ENCODE peak calls at places on chromosomes 12 and 14, in six cellular contexts. M is IMR-90, G is A549, K is GM12878, J is HepG2, E is K562. A is an unnamed sample.
A peak's percentile ranks its signal among the peaks of the same experiment; 100 is the strongest.

GRCh38 chr12:4858385-4858784 is 51.3 kb upstream of the KCNA1 start:
- DNase-seq in M (no peak), G (no peak), K (no peak), J (peak; percentile 32), E (no peak), A (no peak)

GRCh38 chr14:67526181-67526580 is 6.9 kb upstream of the PLEKHH1 start:
- DNase-seq in M (no peak), G (no peak), K (no peak), J (no peak), E (no peak), A (no peak)

GRCh38 chr12:106019130-106019529 is 119.6 kb downstream of the NUAK1 start:
- DNase-seq in M (no peak), G (no peak), K (no peak), J (no peak), E (no peak), A (no peak)

GRCh38 chr14:103428732-103429556 is 43.7 kb downstream of the MARK3 start:
- DNase-seq in M (no peak), G (no peak), K (no peak), J (no peak), E (no peak), A (no peak)

GRCh38 chr12:77324763-77325468 is 259.5 kb upstream of the E2F7 start:
- DNase-seq in M (peak; percentile 61), G (peak; percentile 67), K (no peak), J (peak; percentile 33), E (peak; percentile 53), A (peak; percentile 86)

GRCh38 chr12:94149781-94150482 is 1.6 kb downstream of the PLXNC1 start:
- DNase-seq in M (no peak), G (no peak), K (no peak), J (no peak), E (no peak), A (no peak)

GRCh38 chr14:75422169-75422568 is 5.7 kb upstream of the JDP2 start:
- DNase-seq in M (peak; percentile 92), G (peak; percentile 52), K (no peak), J (peak; percentile 21), E (no peak), A (no peak)

GRCh38 chr12:29223936-29224921 is 75.2 kb downstream of the FAR2 start:
- DNase-seq in M (peak; percentile 14), G (no peak), K (no peak), J (no peak), E (no peak), A (no peak)

GRCh38 chr14:32329146-32329545 is at the start of gene AKAP6:
- DNase-seq in M (no peak), G (no peak), K (no peak), J (no peak), E (no peak), A (no peak)

GRCh38 chr12:96445743-96446655 is 43.4 kb upstream of the CFAP54 start:
- DNase-seq in M (peak; percentile 99), G (no peak), K (peak; percentile 53), J (no peak), E (peak; percentile 46), A (no peak)

GRCh38 chr12:57094194-57095160 is 5.6 kb downstream of the NAB2 start:
- DNase-seq in M (no peak), G (no peak), K (no peak), J (no peak), E (no peak), A (no peak)

GRCh38 chr14:91415794-91416743 is 1.6 kb downstream of the CCDC88C start:
- DNase-seq in M (no peak), G (no peak), K (peak; percentile 88), J (no peak), E (no peak), A (no peak)

GRCh38 chr14:91417134-91417982 is at the start of gene CCDC88C:
- DNase-seq in M (no peak), G (peak; percentile 66), K (no peak), J (peak; percentile 54), E (peak; percentile 85), A (peak; percentile 73)

GRCh38 chr14:91417983-91418386 is 365 bp upstream of the CCDC88C start:
- DNase-seq in M (no peak), G (peak; percentile 41), K (no peak), J (peak; percentile 39), E (peak; percentile 67), A (peak; percentile 62)

GRCh38 chr14:91418387-91419043 is 895 bp upstream of the CCDC88C start:
- DNase-seq in M (peak; percentile 17), G (peak; percentile 52), K (no peak), J (peak; percentile 38), E (peak; percentile 41), A (peak; percentile 66)

GRCh38 chr14:91416744-91417133 is 881 bp downstream of the CCDC88C start:
- DNase-seq in M (no peak), G (no peak), K (no peak), J (no peak), E (peak; percentile 25), A (no peak)
- TF ChIP-seq BHLHE40 in M (no peak), G (no peak), K (peak; percentile 5), J (no peak), E (no peak), A (no peak)

DNA sequence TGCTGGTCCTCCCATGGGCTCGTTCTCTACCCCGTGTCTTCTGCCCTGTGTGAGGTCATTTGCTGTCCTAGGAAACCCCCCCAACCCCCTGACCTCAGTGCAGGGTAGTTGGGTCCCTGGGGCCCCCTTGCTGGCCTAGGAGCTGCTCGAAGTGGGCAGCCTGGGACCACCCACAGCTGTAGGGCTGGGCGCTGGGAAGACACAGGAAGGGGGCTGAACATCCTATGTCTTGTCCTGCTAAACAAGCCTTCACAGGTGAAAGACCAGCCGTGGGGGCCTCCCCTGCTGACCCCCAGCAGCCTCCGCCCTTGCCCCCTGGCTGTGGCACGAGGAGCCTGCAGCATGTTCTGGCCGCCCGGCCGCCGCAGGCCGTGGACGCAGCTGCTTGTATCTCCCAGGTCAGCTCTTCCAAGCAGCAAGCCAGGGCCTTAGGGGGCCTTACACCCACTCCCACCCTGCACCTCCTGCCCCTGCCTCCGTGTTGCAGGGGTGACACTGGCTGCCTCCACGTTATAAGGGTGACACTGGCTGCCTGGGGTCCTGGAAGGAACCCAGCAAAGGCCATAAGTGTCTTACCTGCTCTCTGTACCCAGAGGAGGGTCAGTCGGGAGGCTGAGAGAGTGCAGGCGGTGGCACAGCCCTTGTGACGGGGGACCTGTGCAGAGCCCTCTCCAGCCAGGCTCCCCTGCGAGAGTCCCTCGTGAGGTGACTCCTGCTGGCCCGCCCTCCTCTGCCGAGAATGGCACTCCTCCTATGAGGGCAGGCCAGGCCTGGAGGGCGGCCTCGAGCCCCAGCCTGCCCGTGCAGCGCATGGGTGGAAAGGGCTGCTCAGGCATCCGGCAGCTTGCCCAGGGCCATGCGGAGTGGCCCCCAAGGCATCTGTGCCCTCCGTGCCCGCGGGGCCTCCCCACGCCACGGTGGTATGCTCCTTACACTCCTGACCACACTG is 11.5 kb upstream of the TEX22 start:
- DNase-seq in M (no peak), G (no peak), K (no peak), J (no peak), E (no peak), A (no peak)
- TF ChIP-seq BHLHE40 in M (no peak), G (no peak), K (no peak), J (no peak), E (no peak), A (no peak)

GRCh38 chr12:64522807-64523206 is 70.9 kb downstream of the TBK1 start:
- DNase-seq in M (peak; percentile 22), G (no peak), K (no peak), J (no peak), E (no peak), A (no peak)
- TF ChIP-seq BHLHE40 in M (no peak), G (no peak), K (no peak), J (no peak), E (no peak), A (no peak)

GRCh38 chr12:131454418-131455217 is 256.3 kb upstream of the SFSWAP start:
- DNase-seq in M (no peak), G (peak; percentile 87), K (no peak), J (peak; percentile 60), E (peak; percentile 73), A (peak; percentile 82)
- TF ChIP-seq BHLHE40 in M (no peak), G (no peak), K (no peak), J (no peak), E (peak; percentile 25), A (no peak)

GRCh38 chr12:80711866-80712265 is 4.4 kb downstream of the MYF6 start:
- DNase-seq in M (no peak), G (no peak), K (no peak), J (no peak), E (no peak), A (no peak)

GRCh38 chr12:80710727-80711066 is 3.3 kb downstream of the MYF6 start:
- DNase-seq in M (no peak), G (no peak), K (no peak), J (no peak), E (no peak), A (no peak)

GRCh38 chr12:80707830-80708534 is 548 bp downstream of the MYF6 start:
- DNase-seq in M (no peak), G (no peak), K (no peak), J (no peak), E (no peak), A (no peak)

GRCh38 chr12:80708535-80709328 is 1.3 kb downstream of the MYF6 start:
- DNase-seq in M (no peak), G (no peak), K (no peak), J (no peak), E (no peak), A (no peak)

DNA sequence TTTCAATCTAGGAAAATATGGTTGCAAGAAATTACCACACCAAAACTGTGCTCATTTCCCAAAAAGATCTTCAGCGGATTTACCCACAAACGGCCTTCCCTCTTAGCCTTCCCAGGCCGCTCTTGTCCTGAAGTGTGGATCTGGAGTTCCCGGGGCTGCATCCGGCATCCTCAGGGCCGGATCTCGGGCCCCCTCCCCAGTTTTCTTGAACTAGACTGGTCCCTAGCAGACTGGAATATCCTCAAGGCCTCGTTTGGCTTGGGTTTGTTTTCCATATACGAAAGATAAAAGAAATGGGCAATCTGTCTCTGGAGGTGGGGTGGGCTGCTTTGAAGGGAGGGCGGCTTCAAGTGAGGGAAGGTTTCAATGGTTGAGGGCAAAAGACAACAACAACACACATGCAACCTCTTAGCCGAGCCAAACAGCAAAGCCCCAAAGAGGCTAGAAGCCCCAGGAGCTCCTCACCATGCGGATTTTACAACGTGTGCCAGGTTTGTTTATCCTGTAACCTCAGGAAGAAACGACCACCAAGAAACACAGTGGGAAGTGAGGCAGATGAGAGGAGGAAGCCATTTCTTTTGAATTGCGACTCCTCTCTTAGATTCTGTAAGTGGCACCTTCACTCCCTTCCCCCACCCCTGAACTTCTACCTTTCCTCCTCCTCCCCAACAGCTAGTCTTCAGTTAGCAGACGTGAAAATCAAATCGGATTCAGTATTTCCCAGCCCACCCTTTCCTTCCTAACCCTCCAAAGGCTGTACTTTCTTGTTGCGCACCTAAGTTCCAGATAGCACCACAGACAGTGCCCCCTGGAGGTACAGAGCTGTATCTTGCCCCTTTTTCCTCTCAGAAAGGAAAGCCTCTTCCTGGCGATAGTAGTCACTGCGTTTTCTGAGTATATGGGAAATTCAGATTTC is 2.6 kb downstream of the MYF6 start:
- DNase-seq in M (no peak), G (no peak), K (no peak), J (peak; percentile 9), E (no peak), A (peak; percentile 28)
- TF ChIP-seq BHLHE40 in M (no peak), G (no peak), K (no peak), J (no peak), E (no peak), A (no peak)